ENCODE peak calls at places on chromosomes 13 and 19, in four cellular contexts. One of them, this sample, is unnamed.

GRCh38 chr19:39401549-39402416 is 4.9 kb upstream of the ZFP36 start:
- DNase-seq in tibial artery: peak
- DNase-seq in RPMI7951: peak
- DNase-seq in AG09309: no peak
- DNase-seq in this sample: peak

GRCh38 chr13:111626371-111627305 is 306.2 kb downstream of the TEX29 start:
- DNase-seq in RPMI7951: no peak
- DNase-seq in AG09309: no peak
- DNase-seq in tibial artery: no peak
- DNase-seq in this sample: no peak

GRCh38 chr13:100508391-100508790 is 80.2 kb downstream of the GGACT start:
- DNase-seq in RPMI7951: no peak
- DNase-seq in AG09309: no peak
- DNase-seq in tibial artery: no peak
- DNase-seq in this sample: no peak

GRCh38 chr19:7980635-7981121 is 24.8 kb downstream of the ELAVL1 start:
- DNase-seq in RPMI7951: no peak
- DNase-seq in AG09309: no peak
- DNase-seq in tibial artery: no peak
- DNase-seq in this sample: no peak

GRCh38 chr13:111165611-111166010 is 50.5 kb downstream of the ARHGEF7 start:
- DNase-seq in RPMI7951: no peak
- DNase-seq in tibial artery: no peak
- DNase-seq in AG09309: no peak
- DNase-seq in this sample: no peak

GRCh38 chr19:19535311-19536191 is 2.5 kb upstream of the CILP2 start:
- DNase-seq in AG09309: no peak
- DNase-seq in RPMI7951: no peak
- DNase-seq in tibial artery: no peak
- DNase-seq in this sample: no peak

GRCh38 chr13:110806636-110807035 is 93.1 kb downstream of the ING1 start:
- DNase-seq in RPMI7951: no peak
- DNase-seq in tibial artery: no peak
- DNase-seq in AG09309: no peak
- DNase-seq in this sample: no peak

GRCh38 chr19:47253467-47253881 is 2.9 kb upstream of the CCDC9 start:
- DNase-seq in AG09309: no peak
- DNase-seq in tibial artery: no peak
- DNase-seq in RPMI7951: peak
- DNase-seq in this sample: no peak

GRCh38 chr19:50358483-50359431 is 6.7 kb downstream of the NAPSA start:
- DNase-seq in RPMI7951: peak
- DNase-seq in tibial artery: no peak
- DNase-seq in AG09309: no peak
- DNase-seq in this sample: no peak

GRCh38 chr19:18097993-18098890 is 664 bp downstream of the MAST3 start:
- DNase-seq in tibial artery: no peak
- DNase-seq in RPMI7951: no peak
- DNase-seq in AG09309: no peak
- DNase-seq in this sample: no peak

GRCh38 chr13:84607614-84608013 is 725.3 kb upstream of the SLITRK1 start:
- DNase-seq in AG09309: peak
- DNase-seq in RPMI7951: peak
- DNase-seq in tibial artery: peak
- DNase-seq in this sample: no peak

GRCh38 chr19:33384983-33385382 is 11.5 kb downstream of the CEBPG start:
- DNase-seq in AG09309: no peak
- DNase-seq in RPMI7951: no peak
- DNase-seq in tibial artery: no peak
- DNase-seq in this sample: no peak

GRCh38 chr13:58994778-58995177 is 1169.0 kb downstream of the DIAPH3 start:
- DNase-seq in tibial artery: no peak
- DNase-seq in AG09309: no peak
- DNase-seq in RPMI7951: no peak
- DNase-seq in this sample: no peak

GRCh38 chr13:20049558-20050473 is 91.3 kb downstream of the ZMYM2 start:
- DNase-seq in AG09309: no peak
- DNase-seq in tibial artery: no peak
- DNase-seq in RPMI7951: no peak
- DNase-seq in this sample: no peak